ENCODE peak calls at places on chromosomes 4 and X, in four cellular contexts. G is germinal center, Y is H54, K is T-helper 9 cell. B is an unnamed sample.
A peak's percentile ranks its signal among the peaks of the same experiment; 100 is the strongest.

GRCh38 chr4:123340381-123340701 is 56.3 kb upstream of the SPRY1 start:
- DNase-seq in K (no peak), G (no peak), Y (peak; percentile 40), B (no peak)

GRCh38 chr4:54332577-54332976 is 103.5 kb downstream of the PDGFRA start:
- DNase-seq in G (no peak), Y (no peak), K (no peak), B (no peak)

GRCh38 chrX:110853610-110854009 is 58.0 kb upstream of the CHRDL1 start:
- DNase-seq in G (no peak), Y (peak; percentile 17), K (no peak), B (peak; percentile 11)

GRCh38 chr4:956531-957230 is 16.7 kb downstream of the DGKQ start:
- DNase-seq in Y (no peak), K (no peak), G (no peak), B (no peak)

GRCh38 chrX:149837639-149838038 is 43.3 kb upstream of the MAGEA8 start:
- DNase-seq in K (no peak), Y (no peak), G (no peak), B (no peak)

GRCh38 chrX:71178908-71179307 is 34.3 kb downstream of the NLGN3 start:
- DNase-seq in K (peak; percentile 32), G (peak; percentile 23), Y (peak; percentile 45), B (peak; percentile 71)

GRCh38 chrX:53682885-53683555 is 3.5 kb downstream of the HUWE1 start:
- DNase-seq in Y (no peak), K (peak; percentile 18), G (peak; percentile 4), B (peak; percentile 78)

GRCh38 chr4:112170451-112170993 is 25.3 kb downstream of the FAM241A start:
- DNase-seq in Y (peak; percentile 16), G (no peak), K (no peak), B (peak; percentile 49)

GRCh38 chr4:74449571-74450297 is 4.8 kb downstream of the AREG start:
- DNase-seq in K (no peak), Y (no peak), G (no peak), B (no peak)

GRCh38 chrX:135009057-135009605 is 13.2 kb downstream of the RTL8B start:
- DNase-seq in Y (no peak), K (no peak), G (no peak), B (no peak)

GRCh38 chr4:137312257-137312656 is 220.0 kb downstream of the PCDH18 start:
- DNase-seq in G (no peak), K (no peak), Y (no peak), B (no peak)

GRCh38 chrX:23276475-23276874 is 58.2 kb upstream of the PTCHD1 start:
- DNase-seq in K (no peak), G (no peak), Y (no peak), B (no peak)

GRCh38 chrX:120677017-120677652 is 47.3 kb upstream of the C1GALT1C1 start:
- DNase-seq in K (no peak), Y (no peak), G (no peak), B (no peak)